ENCODE peak calls at places on chromosomes 3 and 15, in six cellular contexts. L, D, Q, M, P and N are unnamed samples.

GRCh38 chr15:35455201-35455600 is 90.8 kb downstream of the DPH6 start:
- DNase-seq in L (no peak), D (no peak), Q (no peak), M (no peak), P (no peak), N (no peak)

GRCh38 chr3:16866447-16867025 is 18.2 kb upstream of the PLCL2 start:
- DNase-seq in L (no peak), D (peak; percentile 28), Q (no peak), M (no peak), P (no peak), N (no peak)

GRCh38 chr3:87792193-87792531 is 266.6 kb downstream of the CGGBP1 start:
- DNase-seq in L (no peak), D (no peak), Q (no peak), M (no peak), P (no peak), N (no peak)

GRCh38 chr3:13549513-13550256 is 760 bp downstream of the FBLN2 start:
- DNase-seq in L (no peak), D (peak; percentile 73), Q (no peak), M (peak; percentile 29), P (no peak), N (no peak)

GRCh38 chr3:32186097-32186496 is 52.4 kb upstream of the CMTM8 start:
- DNase-seq in L (no peak), D (no peak), Q (no peak), M (no peak), P (no peak), N (no peak)

GRCh38 chr3:31102196-31102879 is 207.9 kb upstream of the GADL1 start:
- DNase-seq in L (no peak), D (no peak), Q (no peak), M (peak; percentile 20), P (no peak), N (no peak)

GRCh38 chr3:108153451-108153981 is 62.7 kb upstream of the CD47 start:
- DNase-seq in L (peak; percentile 90), D (peak; percentile 58), Q (peak; percentile 19), M (peak; percentile 54), P (no peak), N (peak; percentile 18)

GRCh38 chr3:66406186-66406585 is 94.6 kb downstream of the LRIG1 start:
- DNase-seq in L (no peak), D (no peak), Q (no peak), M (no peak), P (no peak), N (no peak)

GRCh38 chr15:63372018-63372705 is 9.5 kb downstream of the CA12 start:
- DNase-seq in L (no peak), D (no peak), Q (no peak), M (no peak), P (peak; percentile 88), N (no peak)

GRCh38 chr3:183491923-183492848 is 63.3 kb downstream of the KLHL6 start:
- DNase-seq in L (no peak), D (no peak), Q (no peak), M (no peak), P (no peak), N (no peak)

GRCh38 chr3:29827756-29828155 is 546.9 kb downstream of the RBMS3 start:
- DNase-seq in L (no peak), D (no peak), Q (no peak), M (no peak), P (no peak), N (no peak)

GRCh38 chr3:197242784-197243432 is 55.5 kb downstream of the DLG1 start:
- DNase-seq in L (no peak), D (no peak), Q (no peak), M (no peak), P (no peak), N (no peak)

GRCh38 chr3:14125193-14126016 is 553 bp downstream of the TMEM43 start:
- DNase-seq in L (peak; percentile 72), D (no peak), Q (peak; percentile 37), M (peak; percentile 62), P (peak; percentile 91), N (peak; percentile 27)

GRCh38 chr3:188686319-188686718 is 485.5 kb upstream of the TPRG1 start:
- DNase-seq in L (peak; percentile 68), D (no peak), Q (no peak), M (no peak), P (no peak), N (no peak)

GRCh38 chr3:179098388-179099077 is 26.9 kb upstream of the ZMAT3 start:
- DNase-seq in L (no peak), D (no peak), Q (no peak), M (no peak), P (no peak), N (no peak)

GRCh38 chr3:72343078-72343477 is 505.2 kb downstream of the SHQ1 start:
- DNase-seq in L (no peak), D (no peak), Q (no peak), M (peak; percentile 25), P (no peak), N (no peak)

GRCh38 chr3:55030938-55031337 is 103.1 kb upstream of the LRTM1 start:
- DNase-seq in L (no peak), D (no peak), Q (no peak), M (no peak), P (no peak), N (no peak)